ENCODE peak calls at places on chromosomes 2 and 18, in six cellular contexts. M is H54; R is NCI-H1105 treated with DMSO at 0.1 percent for 48 hours; I is Kasumi-1; N is activated CD4-positive, alpha-beta memory T cell treated with anti-CD3 and anti-CD28 coated beads, Interleukin-2, amount 10 ng/mL, durations not matched to agents 7 days and 5 days; E is EH. L is an unnamed sample.

GRCh38 chr2:201264472-201265173 is 4.3 kb downstream of the CASP8 start:
- DNase-seq in M (no peak), R (no peak), I (no peak), N (no peak), E (no peak), L (no peak)

GRCh38 chr2:198314559-198315153 is 510.3 kb downstream of the PLCL1 start:
- DNase-seq in M (no peak), R (peak; percentile 71), I (peak; percentile 92), N (no peak), E (peak; percentile 70), L (no peak)

GRCh38 chr2:218282173-218282991 is 9.9 kb downstream of the TMBIM1 start:
- DNase-seq in M (no peak), R (no peak), I (no peak), N (no peak), E (peak; percentile 69), L (no peak)

GRCh38 chr18:61400714-61401113 is 67.5 kb downstream of the CDH20 start:
- DNase-seq in M (no peak), R (no peak), I (peak; percentile 47), N (no peak), E (peak; percentile 88), L (no peak)

GRCh38 chr2:235719146-235719942 is 225.5 kb downstream of the AGAP1 start:
- DNase-seq in M (no peak), R (no peak), I (no peak), N (no peak), E (peak; percentile 10), L (no peak)

GRCh38 chr2:15588329-15588919 is 3.2 kb upstream of the DDX1 start:
- DNase-seq in M (peak; percentile 17), R (peak; percentile 59), I (peak; percentile 60), N (peak; percentile 34), E (peak; percentile 65), L (peak; percentile 49)

GRCh38 chr2:121480826-121481225 is 49.9 kb upstream of the RNU4ATAC start:
- DNase-seq in M (no peak), R (peak; percentile 83), I (peak; percentile 39), N (no peak), E (peak; percentile 84), L (no peak)

GRCh38 chr2:164567335-164567989 is 53.8 kb downstream of the GRB14 start:
- DNase-seq in M (no peak), R (no peak), I (no peak), N (no peak), E (no peak), L (no peak)

GRCh38 chr2:105297211-105297610 is 32.3 kb downstream of the TGFBRAP1 start:
- DNase-seq in M (no peak), R (no peak), I (no peak), N (no peak), E (no peak), L (no peak)

GRCh38 chr2:18752667-18753422 is 163.5 kb upstream of the NT5C1B start:
- DNase-seq in M (no peak), R (no peak), I (no peak), N (no peak), E (peak; percentile 12), L (no peak)

GRCh38 chr2:143171817-143172216 is 42.6 kb downstream of the ARHGAP15 start:
- DNase-seq in M (no peak), R (peak; percentile 8), I (no peak), N (no peak), E (peak; percentile 38), L (no peak)

GRCh38 chr18:50107468-50107867 is 87.5 kb downstream of the MYO5B start:
- DNase-seq in M (no peak), R (no peak), I (no peak), N (no peak), E (no peak), L (no peak)

GRCh38 chr18:36831139-36831538 is 2.2 kb downstream of the KIAA1328 start:
- DNase-seq in M (no peak), R (no peak), I (no peak), N (no peak), E (peak; percentile 24), L (no peak)

GRCh38 chr18:27223570-27224340 is 38.6 kb upstream of the CHST9 start:
- DNase-seq in M (no peak), R (no peak), I (no peak), N (no peak), E (no peak), L (no peak)

GRCh38 chr2:72533767-72534166 is 292.1 kb downstream of the EXOC6B start:
- DNase-seq in M (no peak), R (no peak), I (no peak), N (no peak), E (peak; percentile 62), L (no peak)

GRCh38 chr2:65660340-65660739 is 227.9 kb upstream of the SPRED2 start:
- DNase-seq in M (no peak), R (no peak), I (no peak), N (no peak), E (peak; percentile 72), L (no peak)

GRCh38 chr2:42842418-42842817 is 50.0 kb upstream of the HAAO start:
- DNase-seq in M (no peak), R (no peak), I (no peak), N (no peak), E (no peak), L (no peak)

GRCh38 chr2:108220942-108221541 is 18.7 kb upstream of the SULT1C3 start:
- DNase-seq in M (no peak), R (no peak), I (no peak), N (no peak), E (no peak), L (no peak)

GRCh38 chr2:43838560-43839267 is at the start of the genes ABCG5 and ABCG8:
- DNase-seq in M (no peak), R (no peak), I (no peak), N (no peak), E (no peak), L (no peak)

GRCh38 chr2:46008082-46008870 is 288.9 kb upstream of the EPAS1 start:
- DNase-seq in M (no peak), R (no peak), I (no peak), N (peak; percentile 15), E (peak; percentile 82), L (no peak)

GRCh38 chr2:64915510-64915900 is 73.7 kb upstream of the SLC1A4 start:
- DNase-seq in M (no peak), R (no peak), I (no peak), N (no peak), E (no peak), L (no peak)

GRCh38 chr2:101802329-101802728 is 104.8 kb downstream of the MAP4K4 start:
- DNase-seq in M (no peak), R (no peak), I (no peak), N (no peak), E (no peak), L (no peak)

GRCh38 chr2:235055891-235056516 is 104.2 kb downstream of the SH3BP4 start:
- DNase-seq in M (no peak), R (no peak), I (no peak), N (no peak), E (peak; percentile 37), L (no peak)

GRCh38 chr18:51137051-51137729 is 60.3 kb downstream of the MEX3C start:
- DNase-seq in M (peak; percentile 36), R (no peak), I (no peak), N (no peak), E (peak; percentile 77), L (no peak)

L was measured in HL-60.